ENCODE peak calls at places on chromosomes 6 and 20, in eight cellular contexts. One of them, this sample, is unnamed.

GRCh38 chr20:44110816-44111568 is 76.0 kb downstream of the JPH2 start:
- DNase-seq in HepG2: no peak
- DNase-seq in SK-N-SH: no peak
- DNase-seq in A549: no peak
- DNase-seq in HCT116: no peak
- DNase-seq in WTC11: no peak
- DNase-seq in endothelial cell of umbilical vein: no peak
- DNase-seq in H1: no peak
- DNase-seq in this sample: no peak

GRCh38 chr6:53347250-53347920 is 1.4 kb downstream of the ELOVL5 start:
- DNase-seq in HepG2: no peak
- DNase-seq in SK-N-SH: no peak
- DNase-seq in A549: no peak
- DNase-seq in HCT116: no peak
- DNase-seq in WTC11: no peak
- DNase-seq in endothelial cell of umbilical vein: peak; percentile 58
- DNase-seq in H1: no peak
- DNase-seq in this sample: peak; percentile 79

GRCh38 chr6:68087399-68088133 is 547.5 kb upstream of the ADGRB3 start:
- DNase-seq in HepG2: no peak
- DNase-seq in SK-N-SH: no peak
- DNase-seq in A549: no peak
- DNase-seq in HCT116: no peak
- DNase-seq in WTC11: no peak
- DNase-seq in endothelial cell of umbilical vein: no peak
- DNase-seq in H1: no peak
- DNase-seq in this sample: peak; percentile 9

GRCh38 chr6:78615430-78615904 is 251.9 kb upstream of the IRAK1BP1 start:
- DNase-seq in HepG2: no peak
- DNase-seq in SK-N-SH: no peak
- DNase-seq in A549: no peak
- DNase-seq in HCT116: no peak
- DNase-seq in WTC11: no peak
- DNase-seq in endothelial cell of umbilical vein: peak; percentile 55
- DNase-seq in H1: no peak
- DNase-seq in this sample: no peak

GRCh38 chr6:100344761-100345160 is 120.0 kb downstream of the SIM1 start:
- DNase-seq in HepG2: no peak
- DNase-seq in SK-N-SH: no peak
- DNase-seq in A549: no peak
- DNase-seq in HCT116: no peak
- DNase-seq in WTC11: no peak
- DNase-seq in endothelial cell of umbilical vein: no peak
- DNase-seq in H1: no peak
- DNase-seq in this sample: no peak

GRCh38 chr6:33313709-33314514 is at the start of gene TAPBP:
- DNase-seq in HepG2: peak; percentile 55
- DNase-seq in SK-N-SH: peak; percentile 75
- DNase-seq in A549: peak; percentile 32
- DNase-seq in HCT116: no peak
- DNase-seq in WTC11: peak; percentile 54
- DNase-seq in endothelial cell of umbilical vein: peak; percentile 84
- DNase-seq in H1: peak; percentile 74
- DNase-seq in this sample: peak; percentile 81

GRCh38 chr20:36035720-36036119 is 67.3 kb downstream of the CNBD2 start:
- DNase-seq in HepG2: no peak
- DNase-seq in SK-N-SH: no peak
- DNase-seq in A549: no peak
- DNase-seq in HCT116: no peak
- DNase-seq in WTC11: no peak
- DNase-seq in endothelial cell of umbilical vein: no peak
- DNase-seq in H1: no peak
- DNase-seq in this sample: peak; percentile 61

GRCh38 chr20:584375-585301 is 25.5 kb downstream of the TCF15 start:
- DNase-seq in HepG2: peak; percentile 35
- DNase-seq in SK-N-SH: no peak
- DNase-seq in A549: no peak
- DNase-seq in HCT116: peak; percentile 43
- DNase-seq in WTC11: no peak
- DNase-seq in endothelial cell of umbilical vein: no peak
- DNase-seq in H1: no peak
- DNase-seq in this sample: peak; percentile 70

GRCh38 chr6:149501768-149502167 is 17.0 kb upstream of the ZC3H12D start:
- DNase-seq in HepG2: no peak
- DNase-seq in SK-N-SH: no peak
- DNase-seq in A549: no peak
- DNase-seq in HCT116: no peak
- DNase-seq in WTC11: no peak
- DNase-seq in endothelial cell of umbilical vein: no peak
- DNase-seq in H1: no peak
- DNase-seq in this sample: no peak

GRCh38 chr6:111722220-111722731 is 116.6 kb upstream of the TRAF3IP2 start:
- DNase-seq in HepG2: no peak
- DNase-seq in SK-N-SH: no peak
- DNase-seq in A549: no peak
- DNase-seq in HCT116: no peak
- DNase-seq in WTC11: no peak
- DNase-seq in endothelial cell of umbilical vein: no peak
- DNase-seq in H1: no peak
- DNase-seq in this sample: peak; percentile 56

GRCh38 chr6:3919130-3919628 is 70.0 kb downstream of the FAM50B start:
- DNase-seq in HepG2: no peak
- DNase-seq in SK-N-SH: no peak
- DNase-seq in A549: no peak
- DNase-seq in HCT116: no peak
- DNase-seq in WTC11: no peak
- DNase-seq in endothelial cell of umbilical vein: no peak
- DNase-seq in H1: no peak
- DNase-seq in this sample: no peak

GRCh38 chr6:54737247-54737646 is 109.3 kb upstream of the FAM83B start:
- DNase-seq in HepG2: peak; percentile 28
- DNase-seq in SK-N-SH: peak; percentile 24
- DNase-seq in A549: no peak
- DNase-seq in HCT116: no peak
- DNase-seq in WTC11: peak; percentile 70
- DNase-seq in endothelial cell of umbilical vein: no peak
- DNase-seq in H1: peak; percentile 72
- DNase-seq in this sample: peak; percentile 42

GRCh38 chr6:79421707-79422484 is 115.3 kb downstream of the LCA5 start:
- DNase-seq in HepG2: no peak
- DNase-seq in SK-N-SH: peak; percentile 41
- DNase-seq in A549: peak; percentile 1
- DNase-seq in HCT116: no peak
- DNase-seq in WTC11: no peak
- DNase-seq in endothelial cell of umbilical vein: peak; percentile 99
- DNase-seq in H1: no peak
- DNase-seq in this sample: no peak

GRCh38 chr6:123094768-123095167 is 98.7 kb downstream of the CLVS2 start:
- DNase-seq in HepG2: no peak
- DNase-seq in SK-N-SH: no peak
- DNase-seq in A549: no peak
- DNase-seq in HCT116: no peak
- DNase-seq in WTC11: no peak
- DNase-seq in endothelial cell of umbilical vein: no peak
- DNase-seq in H1: no peak
- DNase-seq in this sample: no peak

GRCh38 chr6:41589636-41590622 is 43.7 kb downstream of the FOXP4 start:
- DNase-seq in HepG2: no peak
- DNase-seq in SK-N-SH: no peak
- DNase-seq in A549: no peak
- DNase-seq in HCT116: no peak
- DNase-seq in WTC11: no peak
- DNase-seq in endothelial cell of umbilical vein: no peak
- DNase-seq in H1: no peak
- DNase-seq in this sample: no peak

GRCh38 chr20:41360831-41361756 is 5.5 kb downstream of the EMILIN3 start:
- DNase-seq in HepG2: no peak
- DNase-seq in SK-N-SH: no peak
- DNase-seq in A549: no peak
- DNase-seq in HCT116: no peak
- DNase-seq in WTC11: no peak
- DNase-seq in endothelial cell of umbilical vein: no peak
- DNase-seq in H1: no peak
- DNase-seq in this sample: no peak

GRCh38 chr6:168678588-168678987 is 237.6 kb downstream of the SMOC2 start:
- DNase-seq in HepG2: no peak
- DNase-seq in SK-N-SH: no peak
- DNase-seq in A549: no peak
- DNase-seq in HCT116: no peak
- DNase-seq in WTC11: no peak
- DNase-seq in endothelial cell of umbilical vein: no peak
- DNase-seq in H1: peak; percentile 20
- DNase-seq in this sample: no peak

GRCh38 chr6:166598441-166599138 is 12.1 kb upstream of the RAMACL start:
- DNase-seq in HepG2: no peak
- DNase-seq in SK-N-SH: no peak
- DNase-seq in A549: no peak
- DNase-seq in HCT116: no peak
- DNase-seq in WTC11: no peak
- DNase-seq in endothelial cell of umbilical vein: peak; percentile 98
- DNase-seq in H1: no peak
- DNase-seq in this sample: no peak

GRCh38 chr20:3275966-3276365 is 37.0 kb upstream of the SLC4A11 start:
- DNase-seq in HepG2: no peak
- DNase-seq in SK-N-SH: no peak
- DNase-seq in A549: no peak
- DNase-seq in HCT116: no peak
- DNase-seq in WTC11: no peak
- DNase-seq in endothelial cell of umbilical vein: no peak
- DNase-seq in H1: no peak
- DNase-seq in this sample: no peak

GRCh38 chr20:3273371-3273770 is 34.4 kb upstream of the SLC4A11 start:
- DNase-seq in HepG2: no peak
- DNase-seq in SK-N-SH: no peak
- DNase-seq in A549: no peak
- DNase-seq in HCT116: no peak
- DNase-seq in WTC11: no peak
- DNase-seq in endothelial cell of umbilical vein: no peak
- DNase-seq in H1: no peak
- DNase-seq in this sample: no peak

GRCh38 chr20:3276400-3277015 is 37.5 kb upstream of the SLC4A11 start:
- DNase-seq in HepG2: peak; percentile 68
- DNase-seq in SK-N-SH: no peak
- DNase-seq in A549: peak; percentile 49
- DNase-seq in HCT116: peak; percentile 35
- DNase-seq in WTC11: peak; percentile 23
- DNase-seq in endothelial cell of umbilical vein: peak; percentile 37
- DNase-seq in H1: no peak
- DNase-seq in this sample: peak; percentile 60

GRCh38 chr20:3277686-3278465 is 38.9 kb upstream of the SLC4A11 start:
- DNase-seq in HepG2: no peak
- DNase-seq in SK-N-SH: no peak
- DNase-seq in A549: no peak
- DNase-seq in HCT116: no peak
- DNase-seq in WTC11: no peak
- DNase-seq in endothelial cell of umbilical vein: no peak
- DNase-seq in H1: no peak
- DNase-seq in this sample: no peak

GRCh38 chr20:3275064-3275935 is 36.3 kb upstream of the SLC4A11 start:
- DNase-seq in HepG2: no peak
- DNase-seq in SK-N-SH: no peak
- DNase-seq in A549: no peak
- DNase-seq in HCT116: no peak
- DNase-seq in WTC11: no peak
- DNase-seq in endothelial cell of umbilical vein: no peak
- DNase-seq in H1: no peak
- DNase-seq in this sample: no peak
- TF ChIP-seq CTCF in HepG2: no peak
- TF ChIP-seq CTCF in SK-N-SH: no peak
- TF ChIP-seq CTCF in A549: no peak
- TF ChIP-seq CTCF in HCT116: no peak
- TF ChIP-seq CTCF in WTC11: no peak
- TF ChIP-seq CTCF in endothelial cell of umbilical vein: no peak
- TF ChIP-seq CTCF in H1: no peak
- TF ChIP-seq CTCF in this sample: no peak

DNA sequence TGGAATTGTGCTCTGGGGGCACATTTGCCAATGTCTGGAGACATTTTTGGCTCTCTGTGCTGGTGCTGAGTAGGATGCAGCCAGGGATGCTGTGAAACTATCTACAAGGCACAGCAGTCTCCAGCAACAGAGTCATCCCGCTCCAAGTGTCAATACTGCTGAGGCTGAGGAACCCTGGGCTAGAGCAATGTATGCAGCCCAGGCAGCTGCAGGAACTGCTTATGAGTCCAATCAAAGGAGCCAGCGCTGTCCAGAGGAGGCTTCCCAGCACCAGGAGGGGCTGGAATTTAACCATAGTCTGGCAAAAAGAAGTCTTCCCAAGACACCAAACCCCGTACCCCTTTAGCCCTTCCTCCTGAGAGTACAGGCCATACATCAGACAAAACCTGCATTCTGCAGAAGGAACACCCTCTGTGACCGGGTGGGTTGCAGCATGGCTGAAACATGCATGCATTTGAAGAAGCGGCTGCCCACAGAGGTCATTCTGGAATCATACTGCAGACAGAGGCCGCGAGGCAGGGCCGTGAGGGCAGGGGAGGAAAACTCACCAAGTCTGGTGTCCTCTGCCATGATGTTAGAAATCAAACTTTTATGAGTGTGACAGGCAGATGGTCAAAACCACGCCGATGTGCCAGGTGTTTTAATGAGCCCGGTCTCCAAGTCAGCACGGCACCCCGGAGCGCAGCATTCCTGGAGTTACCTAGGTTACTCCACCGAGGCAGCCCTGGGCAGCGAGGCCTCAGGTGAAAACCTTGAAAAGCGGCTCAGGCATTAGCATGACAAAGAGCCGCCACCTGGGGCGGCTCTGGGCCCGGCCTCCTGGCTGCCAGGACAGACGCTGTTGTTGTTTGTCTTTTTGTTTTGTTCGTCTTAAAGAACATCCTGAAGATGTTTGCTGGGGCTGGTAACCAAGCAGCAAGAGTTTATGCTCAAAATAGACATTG is 255.4 kb downstream of the ERMARD start:
- DNase-seq in HepG2: no peak
- DNase-seq in SK-N-SH: no peak
- DNase-seq in A549: no peak
- DNase-seq in HCT116: no peak
- DNase-seq in WTC11: peak; percentile 96
- DNase-seq in endothelial cell of umbilical vein: no peak
- DNase-seq in H1: peak; percentile 86
- DNase-seq in this sample: no peak
- TF ChIP-seq MAX in HepG2: no peak
- TF ChIP-seq MAX in SK-N-SH: no peak
- TF ChIP-seq MAX in A549: no peak
- TF ChIP-seq MAX in HCT116: no peak
- TF ChIP-seq MAX in WTC11: no peak
- TF ChIP-seq MAX in endothelial cell of umbilical vein: no peak
- TF ChIP-seq MAX in H1: peak; percentile 32
- TF ChIP-seq MAX in this sample: no peak

GRCh38 chr6:119333707-119334295 is 15.8 kb downstream of the MAN1A1 start:
- DNase-seq in HepG2: no peak
- DNase-seq in SK-N-SH: peak; percentile 22
- DNase-seq in A549: no peak
- DNase-seq in HCT116: no peak
- DNase-seq in WTC11: no peak
- DNase-seq in endothelial cell of umbilical vein: no peak
- DNase-seq in H1: no peak
- DNase-seq in this sample: no peak
- TF ChIP-seq CTCF in HepG2: peak; percentile 35
- TF ChIP-seq CTCF in SK-N-SH: peak; percentile 45
- TF ChIP-seq CTCF in A549: peak; percentile 31
- TF ChIP-seq CTCF in HCT116: peak; percentile 63
- TF ChIP-seq CTCF in WTC11: peak; percentile 44
- TF ChIP-seq CTCF in endothelial cell of umbilical vein: no peak
- TF ChIP-seq CTCF in H1: no peak
- TF ChIP-seq CTCF in this sample: no peak

GRCh38 chr6:158817298-158818007 is 1.7 kb downstream of the EZR start:
- DNase-seq in HepG2: peak; percentile 49
- DNase-seq in SK-N-SH: peak; percentile 56
- DNase-seq in A549: no peak
- DNase-seq in HCT116: no peak
- DNase-seq in WTC11: peak; percentile 32
- DNase-seq in endothelial cell of umbilical vein: peak; percentile 66
- DNase-seq in H1: no peak
- DNase-seq in this sample: peak; percentile 35
- TF ChIP-seq MAX in HepG2: no peak
- TF ChIP-seq MAX in SK-N-SH: no peak
- TF ChIP-seq MAX in A549: no peak
- TF ChIP-seq MAX in HCT116: no peak
- TF ChIP-seq MAX in WTC11: peak; percentile 15
- TF ChIP-seq MAX in endothelial cell of umbilical vein: no peak
- TF ChIP-seq MAX in H1: no peak
- TF ChIP-seq MAX in this sample: no peak